ENCODE peak calls at places on chromosomes 16 and 17, in seven cellular contexts. E is ovary, B is K562, H is GM12878, A is heart left ventricle, K is Peyer's patch, J is HCT116. Y is an unnamed sample.
A peak's percentile ranks its signal among the peaks of the same experiment; 100 is the strongest.

GRCh38 chr16:50311891-50312501 is 45.6 kb downstream of the ADCY7 start:
- DNase-seq in E (no peak), B (no peak), H (no peak), A (no peak), K (peak; percentile 44), J (no peak), Y (peak; percentile 22)

GRCh38 chr17:2214047-2214717 is 89.4 kb downstream of the SMG6 start:
- DNase-seq in E (peak; percentile 75), B (peak; percentile 46), H (no peak), A (peak; percentile 41), K (no peak), J (no peak), Y (no peak)

GRCh38 chr16:67666032-67666537 is 465 bp downstream of the ENKD1 start:
- DNase-seq in E (peak; percentile 64), B (peak; percentile 61), H (no peak), A (no peak), K (no peak), J (no peak), Y (no peak)

GRCh38 chr16:54473201-54473993 is 186.8 kb upstream of the IRX3 start:
- DNase-seq in E (no peak), B (no peak), H (no peak), A (no peak), K (no peak), J (no peak), Y (no peak)

GRCh38 chr17:77332034-77332971 is 191.5 kb downstream of the SEC14L1 start:
- DNase-seq in E (no peak), B (no peak), H (no peak), A (peak; percentile 15), K (no peak), J (no peak), Y (peak; percentile 32)

GRCh38 chr17:57832299-57832698 is 17.5 kb downstream of the MRPS23 start:
- DNase-seq in E (no peak), B (no peak), H (no peak), A (no peak), K (no peak), J (no peak), Y (no peak)

GRCh38 chr17:31052187-31052889 is 42.4 kb upstream of the NF1 start:
- DNase-seq in E (peak; percentile 36), B (peak; percentile 60), H (no peak), A (peak; percentile 54), K (no peak), J (peak; percentile 42), Y (no peak)

GRCh38 chr16:88719267-88719932 is 13.1 kb downstream of the CTU2 start:
- DNase-seq in E (no peak), B (no peak), H (no peak), A (no peak), K (no peak), J (no peak), Y (no peak)

GRCh38 chr17:16870253-16871245 is 101.4 kb downstream of the TNFRSF13B start:
- DNase-seq in E (no peak), B (no peak), H (no peak), A (no peak), K (no peak), J (no peak), Y (peak; percentile 21)

GRCh38 chr16:67713647-67714273 is 5.4 kb downstream of the GFOD2 start:
- DNase-seq in E (no peak), B (no peak), H (no peak), A (no peak), K (no peak), J (no peak), Y (no peak)

GRCh38 chr17:28495626-28496025 is 10.5 kb upstream of the FOXN1 start:
- DNase-seq in E (no peak), B (no peak), H (no peak), A (no peak), K (no peak), J (no peak), Y (no peak)

GRCh38 chr17:16378631-16379282 is 2.1 kb upstream of the UBB start:
- DNase-seq in E (no peak), B (peak; percentile 27), H (no peak), A (no peak), K (no peak), J (no peak), Y (peak; percentile 62)

GRCh38 chr17:17091276-17091675 is 49.0 kb downstream of the MPRIP start:
- DNase-seq in E (no peak), B (no peak), H (no peak), A (no peak), K (peak; percentile 25), J (no peak), Y (no peak)

GRCh38 chr16:3143189-3143588 is 8.4 kb downstream of the ZNF213 start:
- DNase-seq in E (no peak), B (no peak), H (no peak), A (peak; percentile 18), K (no peak), J (no peak), Y (no peak)

GRCh38 chr16:30980068-30980371 is 5.0 kb upstream of the HSD3B7 start:
- DNase-seq in E (no peak), B (no peak), H (no peak), A (no peak), K (no peak), J (no peak), Y (no peak)

GRCh38 chr16:30980434-30980833 is 4.6 kb upstream of the HSD3B7 start:
- DNase-seq in E (no peak), B (no peak), H (no peak), A (no peak), K (no peak), J (no peak), Y (no peak)

GRCh38 chr16:30976486-30976885 is 8.5 kb upstream of the HSD3B7 start:
- DNase-seq in E (no peak), B (no peak), H (no peak), A (no peak), K (no peak), J (no peak), Y (no peak)

GRCh38 chr16:30979170-30980067 is 5.6 kb upstream of the HSD3B7 start:
- DNase-seq in E (no peak), B (peak; percentile 53), H (no peak), A (no peak), K (no peak), J (no peak), Y (no peak)

GRCh38 chr16:30977502-30977901 is 7.5 kb upstream of the HSD3B7 start:
- DNase-seq in E (no peak), B (peak; percentile 48), H (no peak), A (no peak), K (no peak), J (no peak), Y (no peak)
- TF ChIP-seq CTCF in E (no peak), B (peak; percentile 64), H (peak; percentile 32), A (peak; percentile 16), K (no peak), J (peak; percentile 66), Y (no peak)

GRCh38 chr17:20189979-20190378 is 180.8 kb downstream of the SPECC1 start:
- DNase-seq in E (no peak), B (peak; percentile 54), H (no peak), A (no peak), K (no peak), J (no peak), Y (no peak)

GRCh38 chr17:20189322-20189721 is 180.2 kb downstream of the SPECC1 start:
- DNase-seq in E (no peak), B (peak; percentile 44), H (no peak), A (no peak), K (no peak), J (no peak), Y (no peak)

GRCh38 chr17:20184977-20185619 is 175.9 kb downstream of the SPECC1 start:
- DNase-seq in E (no peak), B (peak; percentile 36), H (no peak), A (no peak), K (no peak), J (no peak), Y (no peak)

GRCh38 chr17:20184191-20184590 is 175.0 kb downstream of the SPECC1 start:
- DNase-seq in E (no peak), B (no peak), H (no peak), A (no peak), K (no peak), J (no peak), Y (no peak)

GRCh38 chr17:20187049-20187448 is 177.9 kb downstream of the SPECC1 start:
- DNase-seq in E (no peak), B (no peak), H (no peak), A (no peak), K (no peak), J (no peak), Y (no peak)
- H3K27ac ChIP-seq in E (no peak overlapping the region), B (no peak overlapping the region), H (no peak overlapping the region), A (no peak overlapping the region), K (no peak overlapping the region), J (no peak overlapping the region), Y (no peak overlapping the region)

GRCh38 chr16:78607465-78607864 is 508.0 kb downstream of the WWOX start:
- DNase-seq in E (peak; percentile 34), B (no peak), H (no peak), A (no peak), K (no peak), J (no peak), Y (no peak)
- TF ChIP-seq POLR2A in E (no peak), B (no peak), H (no peak), A (no peak), K (no peak), J (no peak), Y (no peak)

GRCh38 chr17:81539961-81540675 is 11.9 kb downstream of the FSCN2 start:
- DNase-seq in E (no peak), B (no peak), H (no peak), A (no peak), K (no peak), J (no peak), Y (no peak)
- TF ChIP-seq CTCF in E (no peak), B (no peak), H (no peak), A (no peak), K (no peak), J (no peak), Y (no peak)

GRCh38 chr16:21628196-21628726 is 24.1 kb downstream of the IGSF6 start:
- DNase-seq in E (no peak), B (no peak), H (no peak), A (no peak), K (no peak), J (no peak), Y (no peak)

GRCh38 chr16:21625026-21625425 is 25.6 kb downstream of the METTL9 start:
- DNase-seq in E (no peak), B (no peak), H (no peak), A (no peak), K (no peak), J (no peak), Y (no peak)

GRCh38 chr16:21626659-21627277 is 25.6 kb downstream of the IGSF6 start:
- DNase-seq in E (no peak), B (no peak), H (no peak), A (no peak), K (no peak), J (peak; percentile 4), Y (no peak)

GRCh38 chr16:21634216-21634615 is 18.2 kb downstream of the IGSF6 start:
- DNase-seq in E (no peak), B (no peak), H (no peak), A (no peak), K (no peak), J (no peak), Y (no peak)

DNA sequence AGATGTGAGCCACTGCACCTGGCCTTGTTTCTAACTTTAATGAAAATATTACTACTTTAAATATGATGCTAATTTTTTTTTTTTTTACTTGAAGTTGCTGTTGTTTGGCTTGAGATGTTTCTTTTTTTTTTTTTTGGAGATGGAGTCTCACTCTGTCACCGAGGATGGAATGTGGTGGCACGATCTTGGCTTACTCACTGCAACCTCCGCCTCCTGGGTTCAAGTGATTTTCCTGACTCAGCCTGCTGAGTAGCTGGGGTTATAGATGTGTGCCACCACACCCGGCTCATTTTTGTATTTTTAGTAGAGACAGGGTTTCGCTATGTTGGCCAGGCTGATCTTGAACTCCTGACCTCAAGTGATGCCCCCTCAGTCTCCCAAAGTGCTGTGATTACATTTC is 23.6 kb downstream of the IGSF6 start:
- DNase-seq in E (no peak), B (no peak), H (no peak), A (no peak), K (no peak), J (no peak), Y (no peak)
- H3K27ac ChIP-seq in E (no peak overlapping the region), B (no peak overlapping the region), H (no peak overlapping the region), A (no peak overlapping the region), K (no peak overlapping the region), J (no peak overlapping the region), Y (no peak overlapping the region)